ENCODE peak calls at places on chromosomes 6 and 20, in six cellular contexts. J is activated gamma-delta T cell treated with Interleukin-2 at 50 U/mL for 16 hours, C is AG20443, F is head of caudate nucleus, T is occipital lobe, X is iPS-NIHi11. I is an unnamed sample.

GRCh38 chr20:24519476-24519875 is 50.0 kb downstream of the SYNDIG1 start:
- DNase-seq in J (no peak), C (no peak), F (no peak), T (no peak), X (no peak), I (no peak)

GRCh38 chr6:12603711-12604049 is 112.9 kb upstream of the PHACTR1 start:
- DNase-seq in J (no peak), C (no peak), F (no peak), T (no peak), X (no peak), I (no peak)

GRCh38 chr6:144480518-144480917 is 195.4 kb downstream of the UTRN start:
- DNase-seq in J (no peak), C (no peak), F (no peak), T (no peak), X (no peak), I (no peak)

GRCh38 chr6:137692806-137693205 is 174.3 kb upstream of the TNFAIP3 start:
- DNase-seq in J (no peak), C (peak; percentile 16), F (no peak), T (no peak), X (no peak), I (no peak)

GRCh38 chr20:63652192-63652980 is 838 bp downstream of the STMN3 start:
- DNase-seq in J (peak; percentile 47), C (no peak), F (no peak), T (no peak), X (no peak), I (peak; percentile 44)

GRCh38 chr20:23361108-23361650 is 803 bp upstream of the GZF1 start:
- DNase-seq in J (no peak), C (no peak), F (no peak), T (no peak), X (no peak), I (no peak)

GRCh38 chr20:24470031-24470781 is 777 bp downstream of the SYNDIG1 start:
- DNase-seq in J (no peak), C (peak; percentile 43), F (peak; percentile 60), T (no peak), X (peak; percentile 36), I (no peak)

GRCh38 chr6:28765978-28766351 is 157.8 kb downstream of the TRIM27 start:
- DNase-seq in J (no peak), C (no peak), F (no peak), T (no peak), X (no peak), I (no peak)

GRCh38 chr20:63374532-63374931 is 13.4 kb upstream of the CHRNA4 start:
- DNase-seq in J (no peak), C (no peak), F (no peak), T (no peak), X (no peak), I (no peak)

GRCh38 chr20:62064788-62065668 is 653 bp downstream of the TAF4 start:
- DNase-seq in J (no peak), C (peak; percentile 49), F (no peak), T (no peak), X (peak; percentile 70), I (no peak)

GRCh38 chr6:22253955-22254655 is 42.7 kb downstream of the PRL start:
- DNase-seq in J (no peak), C (no peak), F (no peak), T (no peak), X (no peak), I (peak; percentile 20)

GRCh38 chr6:34157851-34158250 is 12.0 kb upstream of the GRM4 start:
- DNase-seq in J (no peak), C (no peak), F (no peak), T (no peak), X (no peak), I (no peak)

GRCh38 chr6:54493138-54493537 is 184.9 kb downstream of the TINAG start:
- DNase-seq in J (no peak), C (peak; percentile 62), F (no peak), T (no peak), X (no peak), I (no peak)

GRCh38 chr20:34983995-34984735 is 28.5 kb downstream of the MYH7B start:
- DNase-seq in J (no peak), C (no peak), F (no peak), T (no peak), X (peak; percentile 49), I (no peak)

GRCh38 chr6:34132486-34133185 is 13.3 kb downstream of the GRM4 start:
- DNase-seq in J (peak; percentile 27), C (peak; percentile 57), F (no peak), T (no peak), X (peak; percentile 85), I (no peak)

GRCh38 chr6:97176468-97176867 is 106.5 kb downstream of the MMS22L start:
- DNase-seq in J (no peak), C (no peak), F (no peak), T (no peak), X (no peak), I (no peak)

GRCh38 chr6:31070711-31071197 is 41.6 kb downstream of the C6orf15 start:
- DNase-seq in J (no peak), C (peak; percentile 80), F (peak; percentile 88), T (peak; percentile 58), X (peak; percentile 68), I (peak; percentile 14)

GRCh38 chr20:33316343-33316742 is 33.3 kb downstream of the BPIFB1 start:
- DNase-seq in J (no peak), C (no peak), F (no peak), T (no peak), X (no peak), I (no peak)

GRCh38 chr6:152240983-152241766 is 396.0 kb downstream of the SYNE1 start:
- DNase-seq in J (no peak), C (no peak), F (no peak), T (no peak), X (no peak), I (no peak)

GRCh38 chr6:81859884-81860283 is 107.4 kb upstream of the TENT5A start:
- DNase-seq in J (no peak), C (no peak), F (no peak), T (no peak), X (no peak), I (no peak)

GRCh38 chr20:48959902-48960550 is 38.5 kb downstream of the ARFGEF2 start:
- DNase-seq in J (no peak), C (no peak), F (no peak), T (no peak), X (no peak), I (no peak)

GRCh38 chr6:35730745-35731413 is 6.0 kb upstream of the ARMC12 start:
- DNase-seq in J (no peak), C (no peak), F (no peak), T (no peak), X (no peak), I (no peak)

GRCh38 chr6:33745558-33745957 is 1.1 kb downstream of the IP6K3 start:
- DNase-seq in J (no peak), C (no peak), F (no peak), T (no peak), X (no peak), I (no peak)

GRCh38 chr20:43451400-43451799 is 6.3 kb upstream of the SRSF6 start:
- DNase-seq in J (no peak), C (no peak), F (no peak), T (no peak), X (no peak), I (no peak)

I was measured in DMS79 treated with DMSO at 0.1 percent for 48 hours.